ENCODE peak calls at places on chromosomes 5 and 9, in ten cellular contexts. M, Q, H, R, E, X, I, G, Z and K are unnamed samples.

GRCh38 chr9:12818431-12819000 is 43.7 kb downstream of the LURAP1L start:
- DNase-seq in M (no peak), Q (peak), H (peak), R (no peak), E (no peak), X (peak), I (no peak), G (peak), Z (no peak), K (peak)

GRCh38 chr9:70491798-70492736 is 77.6 kb upstream of the KLF9 start:
- DNase-seq in M (no peak), Q (no peak), H (no peak), R (no peak), E (no peak), X (no peak), I (no peak), G (no peak), Z (no peak), K (peak)

GRCh38 chr9:114641974-114642373 is 15.6 kb downstream of the TEX53 start:
- DNase-seq in M (no peak), Q (no peak), H (no peak), R (no peak), E (no peak), X (no peak), I (no peak), G (no peak), Z (no peak), K (no peak)

GRCh38 chr5:135185461-135186075 is 151.5 kb upstream of the PITX1 start:
- DNase-seq in M (no peak), Q (peak), H (peak), R (no peak), E (no peak), X (peak), I (no peak), G (no peak), Z (no peak), K (no peak)

GRCh38 chr9:100064872-100065581 is 33.8 kb downstream of the ERP44 start:
- DNase-seq in M (no peak), Q (peak), H (peak), R (no peak), E (no peak), X (peak), I (no peak), G (no peak), Z (peak), K (no peak)

GRCh38 chr9:75200892-75201470 is 112.7 kb downstream of the OSTF1 start:
- DNase-seq in M (peak), Q (peak), H (peak), R (no peak), E (no peak), X (no peak), I (no peak), G (no peak), Z (peak), K (no peak)

GRCh38 chr9:135971892-135972291 is 10.7 kb upstream of the UBAC1 start:
- DNase-seq in M (peak), Q (no peak), H (no peak), R (no peak), E (no peak), X (no peak), I (no peak), G (peak), Z (peak), K (no peak)

GRCh38 chr9:131618071-131618479 is 72.8 kb downstream of the PRRT1B start:
- DNase-seq in M (no peak), Q (peak), H (no peak), R (peak), E (no peak), X (no peak), I (no peak), G (peak), Z (no peak), K (no peak)

GRCh38 chr5:32030686-32031478 is 143.2 kb downstream of the GOLPH3 start:
- DNase-seq in M (no peak), Q (peak), H (no peak), R (no peak), E (no peak), X (no peak), I (no peak), G (no peak), Z (no peak), K (no peak)

GRCh38 chr5:96209829-96210228 is 223.2 kb downstream of the PCSK1 start:
- DNase-seq in M (no peak), Q (peak), H (peak), R (no peak), E (no peak), X (no peak), I (no peak), G (no peak), Z (no peak), K (no peak)

GRCh38 chr9:21317956-21318923 is 13.1 kb upstream of the IFNA5 start:
- DNase-seq in M (no peak), Q (peak), H (peak), R (peak), E (no peak), X (peak), I (no peak), G (peak), Z (no peak), K (no peak)

GRCh38 chr5:39892708-39893107 is 467.9 kb upstream of the DAB2 start:
- DNase-seq in M (no peak), Q (peak), H (peak), R (no peak), E (no peak), X (peak), I (no peak), G (no peak), Z (no peak), K (no peak)

GRCh38 chr9:13078164-13078563 is 201.3 kb downstream of the MPDZ start:
- DNase-seq in M (no peak), Q (no peak), H (no peak), R (no peak), E (no peak), X (no peak), I (no peak), G (no peak), Z (no peak), K (no peak)

GRCh38 chr5:10289353-10289752 is 18.3 kb downstream of the CMBL start:
- DNase-seq in M (no peak), Q (no peak), H (peak), R (no peak), E (no peak), X (peak), I (no peak), G (no peak), Z (peak), K (no peak)

GRCh38 chr5:150481972-150482406 is 25.9 kb upstream of the NDST1 start:
- DNase-seq in M (no peak), Q (no peak), H (no peak), R (no peak), E (no peak), X (no peak), I (no peak), G (no peak), Z (no peak), K (no peak)

GRCh38 chr5:9148242-9148641 is 397.6 kb downstream of the SEMA5A start:
- DNase-seq in M (no peak), Q (peak), H (no peak), R (no peak), E (no peak), X (no peak), I (no peak), G (no peak), Z (no peak), K (no peak)

GRCh38 chr9:5971740-5972139 is 43.7 kb downstream of the RANBP6 start:
- DNase-seq in M (no peak), Q (no peak), H (peak), R (no peak), E (no peak), X (no peak), I (no peak), G (no peak), Z (no peak), K (no peak)

GRCh38 chr5:135467051-135467625 is 15.0 kb upstream of the TIFAB start:
- DNase-seq in M (no peak), Q (no peak), H (no peak), R (no peak), E (no peak), X (no peak), I (no peak), G (no peak), Z (no peak), K (no peak)

GRCh38 chr5:146731909-146732659 is 146.5 kb downstream of the PPP2R2B start:
- DNase-seq in M (no peak), Q (peak), H (no peak), R (no peak), E (no peak), X (peak), I (no peak), G (no peak), Z (peak), K (no peak)

GRCh38 chr5:39005566-39006232 is 68.5 kb downstream of the RICTOR start:
- DNase-seq in M (peak), Q (no peak), H (no peak), R (no peak), E (no peak), X (no peak), I (no peak), G (no peak), Z (no peak), K (no peak)

GRCh38 chr5:41788800-41789395 is 81.3 kb downstream of the OXCT1 start:
- DNase-seq in M (no peak), Q (peak), H (peak), R (no peak), E (no peak), X (peak), I (no peak), G (no peak), Z (no peak), K (no peak)

GRCh38 chr9:92952861-92953620 is 5.7 kb downstream of the FGD3 start:
- DNase-seq in M (no peak), Q (no peak), H (no peak), R (no peak), E (no peak), X (no peak), I (no peak), G (no peak), Z (peak), K (no peak)

GRCh38 chr5:80781356-80781755 is 126.6 kb upstream of the DHFR start:
- DNase-seq in M (no peak), Q (peak), H (no peak), R (no peak), E (no peak), X (no peak), I (no peak), G (no peak), Z (no peak), K (no peak)

GRCh38 chr9:134896834-134897583 is 16.4 kb downstream of the FCN2 start:
- DNase-seq in M (no peak), Q (no peak), H (no peak), R (no peak), E (no peak), X (no peak), I (no peak), G (no peak), Z (no peak), K (no peak)

GRCh38 chr9:136763649-136764035 is 676 bp downstream of the LCN15 start:
- DNase-seq in M (no peak), Q (no peak), H (no peak), R (no peak), E (no peak), X (no peak), I (no peak), G (no peak), Z (no peak), K (no peak)

GRCh38 chr5:98248949-98249348 is 524.5 kb upstream of the RGMB start:
- DNase-seq in M (no peak), Q (peak), H (peak), R (no peak), E (no peak), X (no peak), I (no peak), G (no peak), Z (no peak), K (no peak)

GRCh38 chr5:147887026-147887627 is 8.6 kb downstream of the SCGB3A2 start:
- DNase-seq in M (no peak), Q (no peak), H (peak), R (no peak), E (no peak), X (no peak), I (no peak), G (peak), Z (peak), K (no peak)

GRCh38 chr5:141681695-141682641 is at the start of gene ARAP3:
- DNase-seq in M (peak), Q (peak), H (peak), R (peak), E (peak), X (peak), I (no peak), G (peak), Z (peak), K (peak)

GRCh38 chr5:8333445-8333844 is 464.5 kb downstream of the MTRR start:
- DNase-seq in M (no peak), Q (no peak), H (no peak), R (no peak), E (no peak), X (no peak), I (no peak), G (no peak), Z (no peak), K (no peak)

GRCh38 chr9:124339603-124340146 is 75.6 kb downstream of the PSMB7 start:
- DNase-seq in M (no peak), Q (no peak), H (no peak), R (no peak), E (no peak), X (no peak), I (no peak), G (no peak), Z (no peak), K (no peak)

GRCh38 chr5:18216729-18217128 is 582.5 kb downstream of the TAF11L14 start:
- DNase-seq in M (no peak), Q (no peak), H (no peak), R (no peak), E (no peak), X (no peak), I (no peak), G (no peak), Z (no peak), K (no peak)

GRCh38 chr5:159051431-159052281 is 48.1 kb downstream of the EBF1 start:
- DNase-seq in M (peak), Q (peak), H (peak), R (peak), E (no peak), X (peak), I (no peak), G (peak), Z (no peak), K (peak)

GRCh38 chr9:117247271-117247670 is 167.6 kb downstream of the ASTN2 start:
- DNase-seq in M (peak), Q (no peak), H (no peak), R (no peak), E (no peak), X (no peak), I (no peak), G (no peak), Z (no peak), K (no peak)

GRCh38 chr5:57493034-57493433 is 10.4 kb upstream of the ACTBL2 start:
- DNase-seq in M (no peak), Q (no peak), H (no peak), R (no peak), E (no peak), X (peak), I (no peak), G (peak), Z (no peak), K (no peak)

GRCh38 chr5:33829430-33829829 is 62.4 kb downstream of the ADAMTS12 start:
- DNase-seq in M (no peak), Q (no peak), H (peak), R (peak), E (no peak), X (no peak), I (no peak), G (no peak), Z (no peak), K (no peak)

GRCh38 chr5:94113-94892 is 2.3 kb downstream of the PLEKHG4B start:
- DNase-seq in M (no peak), Q (no peak), H (no peak), R (no peak), E (no peak), X (no peak), I (no peak), G (no peak), Z (no peak), K (no peak)

GRCh38 chr5:34652916-34653315 is 3.2 kb upstream of the RAI14 start:
- DNase-seq in M (no peak), Q (peak), H (peak), R (no peak), E (no peak), X (no peak), I (no peak), G (no peak), Z (peak), K (no peak)

GRCh38 chr5:126651013-126651577 is 50.3 kb downstream of the PHAX start:
- DNase-seq in M (no peak), Q (no peak), H (no peak), R (no peak), E (no peak), X (no peak), I (no peak), G (no peak), Z (no peak), K (no peak)